ENCODE peak calls at places on chromosomes 2 and 18, in nine cellular contexts. One of them, this sample, is unnamed.

GRCh38 chr18:54607213-54607934 is 16.3 kb downstream of the DYNAP start:
- DNase-seq in fibroblast of lung: peak; percentile 53
- DNase-seq in astrocyte of the cerebellum: peak; percentile 37
- DNase-seq in esophagus muscularis mucosa: no peak
- DNase-seq in HFF-Myc: no peak
- DNase-seq in heart left ventricle: no peak
- DNase-seq in SJSA1: no peak
- DNase-seq in cardiac fibroblast: peak; percentile 13
- DNase-seq in thyroid gland: peak; percentile 37
- DNase-seq in this sample: no peak

GRCh38 chr2:854460-854859 is 96.2 kb upstream of the SNTG2 start:
- DNase-seq in astrocyte of the cerebellum: no peak
- DNase-seq in fibroblast of lung: no peak
- DNase-seq in esophagus muscularis mucosa: no peak
- DNase-seq in SJSA1: peak; percentile 22
- DNase-seq in heart left ventricle: no peak
- DNase-seq in thyroid gland: peak; percentile 60
- DNase-seq in HFF-Myc: no peak
- DNase-seq in cardiac fibroblast: peak; percentile 24
- DNase-seq in this sample: no peak

GRCh38 chr18:51051105-51051712 is 21.2 kb downstream of the SMAD4 start:
- DNase-seq in esophagus muscularis mucosa: no peak
- DNase-seq in thyroid gland: no peak
- DNase-seq in astrocyte of the cerebellum: no peak
- DNase-seq in heart left ventricle: no peak
- DNase-seq in fibroblast of lung: peak; percentile 41
- DNase-seq in SJSA1: peak; percentile 35
- DNase-seq in cardiac fibroblast: peak; percentile 75
- DNase-seq in HFF-Myc: peak; percentile 20
- DNase-seq in this sample: no peak

GRCh38 chr2:197435598-197436435 is 989 bp upstream of the SF3B1 start:
- DNase-seq in SJSA1: peak; percentile 7
- DNase-seq in astrocyte of the cerebellum: no peak
- DNase-seq in fibroblast of lung: no peak
- DNase-seq in thyroid gland: no peak
- DNase-seq in HFF-Myc: no peak
- DNase-seq in esophagus muscularis mucosa: no peak
- DNase-seq in cardiac fibroblast: no peak
- DNase-seq in heart left ventricle: no peak
- DNase-seq in this sample: no peak

GRCh38 chr2:35251156-35251555 is 1104.4 kb upstream of the CRIM1 start:
- DNase-seq in cardiac fibroblast: no peak
- DNase-seq in HFF-Myc: no peak
- DNase-seq in heart left ventricle: no peak
- DNase-seq in astrocyte of the cerebellum: no peak
- DNase-seq in thyroid gland: no peak
- DNase-seq in SJSA1: no peak
- DNase-seq in esophagus muscularis mucosa: no peak
- DNase-seq in fibroblast of lung: no peak
- DNase-seq in this sample: no peak

GRCh38 chr18:36692909-36693308 is 135.9 kb downstream of the TPGS2 start:
- DNase-seq in astrocyte of the cerebellum: no peak
- DNase-seq in fibroblast of lung: peak; percentile 85
- DNase-seq in cardiac fibroblast: no peak
- DNase-seq in esophagus muscularis mucosa: no peak
- DNase-seq in HFF-Myc: no peak
- DNase-seq in thyroid gland: no peak
- DNase-seq in SJSA1: no peak
- DNase-seq in heart left ventricle: no peak
- DNase-seq in this sample: no peak

GRCh38 chr2:241728627-241729026 is 5.8 kb upstream of the D2HGDH start:
- DNase-seq in HFF-Myc: no peak
- DNase-seq in fibroblast of lung: no peak
- DNase-seq in esophagus muscularis mucosa: no peak
- DNase-seq in SJSA1: no peak
- DNase-seq in cardiac fibroblast: no peak
- DNase-seq in heart left ventricle: peak; percentile 86
- DNase-seq in astrocyte of the cerebellum: no peak
- DNase-seq in thyroid gland: no peak
- DNase-seq in this sample: no peak

GRCh38 chr2:172370821-172371455 is 56.4 kb upstream of the ITGA6 start:
- DNase-seq in thyroid gland: no peak
- DNase-seq in HFF-Myc: no peak
- DNase-seq in SJSA1: no peak
- DNase-seq in fibroblast of lung: no peak
- DNase-seq in esophagus muscularis mucosa: no peak
- DNase-seq in astrocyte of the cerebellum: no peak
- DNase-seq in heart left ventricle: no peak
- DNase-seq in cardiac fibroblast: no peak
- DNase-seq in this sample: no peak

GRCh38 chr2:69985684-69986083 is 24.3 kb upstream of the ASPRV1 start:
- DNase-seq in SJSA1: no peak
- DNase-seq in esophagus muscularis mucosa: no peak
- DNase-seq in astrocyte of the cerebellum: no peak
- DNase-seq in heart left ventricle: no peak
- DNase-seq in HFF-Myc: no peak
- DNase-seq in cardiac fibroblast: peak; percentile 41
- DNase-seq in fibroblast of lung: no peak
- DNase-seq in thyroid gland: peak; percentile 75
- DNase-seq in this sample: no peak

GRCh38 chr2:66236816-66237469 is 198.0 kb upstream of the MEIS1 start:
- DNase-seq in esophagus muscularis mucosa: no peak
- DNase-seq in HFF-Myc: no peak
- DNase-seq in cardiac fibroblast: no peak
- DNase-seq in SJSA1: no peak
- DNase-seq in heart left ventricle: no peak
- DNase-seq in astrocyte of the cerebellum: no peak
- DNase-seq in fibroblast of lung: no peak
- DNase-seq in thyroid gland: peak; percentile 60
- DNase-seq in this sample: no peak

GRCh38 chr2:222290691-222291484 is 7.9 kb downstream of the PAX3 start:
- DNase-seq in heart left ventricle: no peak
- DNase-seq in esophagus muscularis mucosa: peak; percentile 60
- DNase-seq in astrocyte of the cerebellum: peak; percentile 69
- DNase-seq in HFF-Myc: no peak
- DNase-seq in thyroid gland: no peak
- DNase-seq in SJSA1: peak; percentile 21
- DNase-seq in cardiac fibroblast: no peak
- DNase-seq in fibroblast of lung: peak; percentile 84
- DNase-seq in this sample: no peak

GRCh38 chr2:45614330-45614729 is 3.3 kb upstream of the SRBD1 start:
- DNase-seq in thyroid gland: peak; percentile 46
- DNase-seq in heart left ventricle: no peak
- DNase-seq in HFF-Myc: no peak
- DNase-seq in fibroblast of lung: no peak
- DNase-seq in cardiac fibroblast: peak; percentile 3
- DNase-seq in astrocyte of the cerebellum: no peak
- DNase-seq in esophagus muscularis mucosa: no peak
- DNase-seq in SJSA1: no peak
- DNase-seq in this sample: no peak

GRCh38 chr2:45614871-45615270 is 3.8 kb upstream of the SRBD1 start:
- DNase-seq in esophagus muscularis mucosa: no peak
- DNase-seq in HFF-Myc: no peak
- DNase-seq in SJSA1: no peak
- DNase-seq in cardiac fibroblast: peak; percentile 7
- DNase-seq in thyroid gland: no peak
- DNase-seq in fibroblast of lung: no peak
- DNase-seq in heart left ventricle: no peak
- DNase-seq in astrocyte of the cerebellum: no peak
- DNase-seq in this sample: no peak

GRCh38 chr2:45612741-45613140 is 1.7 kb upstream of the SRBD1 start:
- DNase-seq in SJSA1: no peak
- DNase-seq in fibroblast of lung: no peak
- DNase-seq in thyroid gland: no peak
- DNase-seq in HFF-Myc: no peak
- DNase-seq in esophagus muscularis mucosa: no peak
- DNase-seq in cardiac fibroblast: peak; percentile 43
- DNase-seq in astrocyte of the cerebellum: no peak
- DNase-seq in heart left ventricle: no peak
- DNase-seq in this sample: no peak

GRCh38 chr2:45617496-45617895 is 6.4 kb upstream of the SRBD1 start:
- DNase-seq in SJSA1: no peak
- DNase-seq in cardiac fibroblast: no peak
- DNase-seq in heart left ventricle: no peak
- DNase-seq in fibroblast of lung: no peak
- DNase-seq in esophagus muscularis mucosa: no peak
- DNase-seq in HFF-Myc: no peak
- DNase-seq in thyroid gland: no peak
- DNase-seq in astrocyte of the cerebellum: no peak
- DNase-seq in this sample: no peak

GRCh38 chr2:45616663-45617411 is 5.8 kb upstream of the SRBD1 start:
- DNase-seq in HFF-Myc: peak; percentile 11
- DNase-seq in SJSA1: peak; percentile 69
- DNase-seq in fibroblast of lung: peak; percentile 69
- DNase-seq in esophagus muscularis mucosa: no peak
- DNase-seq in astrocyte of the cerebellum: peak; percentile 15
- DNase-seq in cardiac fibroblast: peak; percentile 81
- DNase-seq in heart left ventricle: no peak
- DNase-seq in thyroid gland: no peak
- DNase-seq in this sample: no peak
- H3K4me3 ChIP-seq in HFF-Myc: no peak overlapping the region
- H3K4me3 ChIP-seq in SJSA1: no peak overlapping the region
- H3K4me3 ChIP-seq in fibroblast of lung: no peak overlapping the region
- H3K4me3 ChIP-seq in esophagus muscularis mucosa: no peak overlapping the region
- H3K4me3 ChIP-seq in astrocyte of the cerebellum: no peak overlapping the region
- H3K4me3 ChIP-seq in cardiac fibroblast: no peak overlapping the region
- H3K4me3 ChIP-seq in heart left ventricle: no peak overlapping the region
- H3K4me3 ChIP-seq in thyroid gland: no peak overlapping the region
- H3K4me3 ChIP-seq in this sample: no peak overlapping the region

GRCh38 chr2:208244422-208244821 is 10.4 kb downstream of the IDH1 start:
- DNase-seq in thyroid gland: no peak
- DNase-seq in astrocyte of the cerebellum: no peak
- DNase-seq in HFF-Myc: no peak
- DNase-seq in esophagus muscularis mucosa: no peak
- DNase-seq in SJSA1: no peak
- DNase-seq in heart left ventricle: no peak
- DNase-seq in fibroblast of lung: no peak
- DNase-seq in cardiac fibroblast: no peak
- DNase-seq in this sample: no peak
- H3K4me3 ChIP-seq in thyroid gland: no peak overlapping the region
- H3K4me3 ChIP-seq in astrocyte of the cerebellum: no peak overlapping the region
- H3K4me3 ChIP-seq in HFF-Myc: no peak overlapping the region
- H3K4me3 ChIP-seq in esophagus muscularis mucosa: no peak overlapping the region
- H3K4me3 ChIP-seq in SJSA1: no peak overlapping the region
- H3K4me3 ChIP-seq in heart left ventricle: no peak overlapping the region
- H3K4me3 ChIP-seq in fibroblast of lung: no peak overlapping the region
- H3K4me3 ChIP-seq in cardiac fibroblast: no peak overlapping the region
- H3K4me3 ChIP-seq in this sample: no peak overlapping the region

DNA sequence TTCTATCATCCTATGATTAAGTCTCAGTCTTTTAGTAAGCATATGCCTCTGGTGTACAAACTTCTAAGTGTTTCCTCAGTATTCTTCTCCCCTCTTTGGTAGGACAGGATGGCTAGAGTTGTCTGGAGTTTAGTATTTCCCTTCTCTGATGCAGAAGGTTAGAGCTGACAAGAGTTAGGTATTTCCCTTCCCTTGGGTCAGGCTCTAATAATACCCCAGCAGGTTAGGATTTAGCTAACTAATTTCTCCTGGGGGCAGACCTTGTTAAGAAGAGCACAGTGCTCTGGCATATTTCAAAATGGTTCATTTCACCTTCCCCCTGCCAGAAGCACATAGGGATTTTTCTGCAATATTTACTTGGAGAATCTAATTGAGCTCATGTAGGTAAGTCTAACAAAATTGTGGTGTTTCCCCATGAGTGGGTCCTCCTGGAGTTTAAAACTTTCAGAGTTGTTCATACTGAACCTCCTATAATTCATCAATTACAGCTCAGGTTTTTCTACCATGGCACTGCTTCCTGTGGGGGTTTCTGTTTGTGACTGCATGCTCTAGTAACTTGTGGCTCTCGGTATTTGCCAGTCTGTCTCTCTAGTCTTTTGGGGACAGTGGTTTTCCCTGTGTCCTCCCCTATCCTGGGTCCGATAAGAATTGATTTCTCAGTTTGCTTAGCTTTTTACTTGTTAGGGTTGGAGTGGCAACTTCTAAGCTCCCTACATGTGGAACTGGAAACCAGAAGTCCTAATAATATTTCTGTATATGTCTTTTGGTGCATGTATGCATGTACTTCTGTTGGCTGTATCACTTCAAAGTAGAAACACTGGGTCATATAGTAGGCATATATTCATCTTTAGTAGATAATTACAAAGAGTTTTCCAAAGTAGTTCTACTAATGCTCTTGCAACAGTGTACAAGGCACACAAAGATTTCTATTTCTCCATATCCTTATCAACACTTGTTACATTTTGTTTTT is 77.7 kb downstream of the GDF7 start:
- DNase-seq in fibroblast of lung: no peak
- DNase-seq in cardiac fibroblast: no peak
- DNase-seq in heart left ventricle: no peak
- DNase-seq in esophagus muscularis mucosa: no peak
- DNase-seq in HFF-Myc: no peak
- DNase-seq in astrocyte of the cerebellum: no peak
- DNase-seq in SJSA1: no peak
- DNase-seq in thyroid gland: no peak
- DNase-seq in this sample: no peak
- H3K4me3 ChIP-seq in fibroblast of lung: no peak overlapping the region
- H3K4me3 ChIP-seq in cardiac fibroblast: no peak overlapping the region
- H3K4me3 ChIP-seq in heart left ventricle: no peak overlapping the region
- H3K4me3 ChIP-seq in esophagus muscularis mucosa: no peak overlapping the region
- H3K4me3 ChIP-seq in HFF-Myc: no peak overlapping the region
- H3K4me3 ChIP-seq in astrocyte of the cerebellum: no peak overlapping the region
- H3K4me3 ChIP-seq in SJSA1: no peak overlapping the region
- H3K4me3 ChIP-seq in thyroid gland: no peak overlapping the region
- H3K4me3 ChIP-seq in this sample: no peak overlapping the region

GRCh38 chr18:58224425-58224750 is 180.4 kb downstream of the NEDD4L start:
- DNase-seq in SJSA1: no peak
- DNase-seq in cardiac fibroblast: no peak
- DNase-seq in HFF-Myc: no peak
- DNase-seq in heart left ventricle: no peak
- DNase-seq in thyroid gland: no peak
- DNase-seq in esophagus muscularis mucosa: no peak
- DNase-seq in astrocyte of the cerebellum: no peak
- DNase-seq in fibroblast of lung: peak; percentile 68
- DNase-seq in this sample: no peak

GRCh38 chr18:58225101-58225500 is 181.1 kb downstream of the NEDD4L start:
- DNase-seq in thyroid gland: no peak
- DNase-seq in astrocyte of the cerebellum: no peak
- DNase-seq in heart left ventricle: no peak
- DNase-seq in esophagus muscularis mucosa: peak; percentile 82
- DNase-seq in cardiac fibroblast: peak; percentile 47
- DNase-seq in HFF-Myc: no peak
- DNase-seq in SJSA1: no peak
- DNase-seq in fibroblast of lung: peak; percentile 12
- DNase-seq in this sample: no peak

GRCh38 chr18:58222439-58223125 is 178.6 kb downstream of the NEDD4L start:
- DNase-seq in fibroblast of lung: peak; percentile 60
- DNase-seq in astrocyte of the cerebellum: no peak
- DNase-seq in heart left ventricle: no peak
- DNase-seq in thyroid gland: no peak
- DNase-seq in HFF-Myc: no peak
- DNase-seq in SJSA1: peak; percentile 63
- DNase-seq in cardiac fibroblast: peak; percentile 43
- DNase-seq in esophagus muscularis mucosa: no peak
- DNase-seq in this sample: no peak

GRCh38 chr18:58226476-58226875 is 182.4 kb downstream of the NEDD4L start:
- DNase-seq in fibroblast of lung: no peak
- DNase-seq in astrocyte of the cerebellum: no peak
- DNase-seq in SJSA1: no peak
- DNase-seq in cardiac fibroblast: no peak
- DNase-seq in heart left ventricle: no peak
- DNase-seq in thyroid gland: no peak
- DNase-seq in esophagus muscularis mucosa: peak; percentile 75
- DNase-seq in HFF-Myc: no peak
- DNase-seq in this sample: no peak

GRCh38 chr18:58223717-58224424 is 179.8 kb downstream of the NEDD4L start:
- DNase-seq in esophagus muscularis mucosa: peak; percentile 90
- DNase-seq in fibroblast of lung: peak; percentile 93
- DNase-seq in heart left ventricle: no peak
- DNase-seq in astrocyte of the cerebellum: no peak
- DNase-seq in cardiac fibroblast: peak; percentile 94
- DNase-seq in HFF-Myc: peak; percentile 82
- DNase-seq in SJSA1: peak; percentile 97
- DNase-seq in thyroid gland: peak; percentile 43
- DNase-seq in this sample: peak; percentile 73
- H3K4me3 ChIP-seq in esophagus muscularis mucosa: no peak overlapping the region
- H3K4me3 ChIP-seq in fibroblast of lung: no peak overlapping the region
- H3K4me3 ChIP-seq in heart left ventricle: no peak overlapping the region
- H3K4me3 ChIP-seq in astrocyte of the cerebellum: peak overlapping the region; percentile 43
- H3K4me3 ChIP-seq in cardiac fibroblast: peak overlapping the region; percentile 22
- H3K4me3 ChIP-seq in HFF-Myc: peak overlapping the region; percentile 34
- H3K4me3 ChIP-seq in SJSA1: peak overlapping the region; percentile 42
- H3K4me3 ChIP-seq in thyroid gland: no peak overlapping the region
- H3K4me3 ChIP-seq in this sample: peak overlapping the region; percentile 4